ENCODE peak calls at places on chromosome 21, in nine cellular contexts. One of them, this sample, is unnamed.

GRCh38 chr21:26199471-26199870 is 28.9 kb upstream of the APP start:
- DNase-seq in AML-193: no peak
- DNase-seq in H7: no peak
- DNase-seq in stimulated activated naive CD8-positive, alpha-beta T cell treated with anti-CD3 and anti-CD28 coated beads, Interleukin-15, Interleukin-2, amounts not matched to agents 100 U/mL and 50 U/mL, for 24 hours: no peak
- DNase-seq in activated effector memory CD4-positive, alpha-beta T cell treated with Interleukin-2 at 50 U/mL for 16 hours: no peak
- DNase-seq in stimulated activated CD8-positive, alpha-beta memory T cell treated with anti-CD3 and anti-CD28 coated beads, Interleukin-4, amount 100 ng/mL, for 1 hour: no peak
- DNase-seq in GM23338: no peak
- DNase-seq in PC-9: no peak
- DNase-seq in NCI-H187: no peak
- DNase-seq in this sample: no peak

GRCh38 chr21:14382486-14382834 is 486 bp downstream of the HSPA13 start:
- DNase-seq in AML-193: no peak
- DNase-seq in H7: peak
- DNase-seq in stimulated activated naive CD8-positive, alpha-beta T cell treated with anti-CD3 and anti-CD28 coated beads, Interleukin-15, Interleukin-2, amounts not matched to agents 100 U/mL and 50 U/mL, for 24 hours: peak
- DNase-seq in activated effector memory CD4-positive, alpha-beta T cell treated with Interleukin-2 at 50 U/mL for 16 hours: no peak
- DNase-seq in stimulated activated CD8-positive, alpha-beta memory T cell treated with anti-CD3 and anti-CD28 coated beads, Interleukin-4, amount 100 ng/mL, for 1 hour: peak
- DNase-seq in GM23338: peak
- DNase-seq in PC-9: no peak
- DNase-seq in NCI-H187: no peak
- DNase-seq in this sample: no peak

GRCh38 chr21:39373634-39374033 is 24.7 kb upstream of the HMGN1 start:
- DNase-seq in AML-193: no peak
- DNase-seq in H7: peak
- DNase-seq in stimulated activated naive CD8-positive, alpha-beta T cell treated with anti-CD3 and anti-CD28 coated beads, Interleukin-15, Interleukin-2, amounts not matched to agents 100 U/mL and 50 U/mL, for 24 hours: no peak
- DNase-seq in activated effector memory CD4-positive, alpha-beta T cell treated with Interleukin-2 at 50 U/mL for 16 hours: no peak
- DNase-seq in stimulated activated CD8-positive, alpha-beta memory T cell treated with anti-CD3 and anti-CD28 coated beads, Interleukin-4, amount 100 ng/mL, for 1 hour: no peak
- DNase-seq in GM23338: peak
- DNase-seq in PC-9: no peak
- DNase-seq in NCI-H187: no peak
- DNase-seq in this sample: no peak

GRCh38 chr21:44914176-44914874 is 6.4 kb downstream of the ITGB2 start:
- DNase-seq in AML-193: peak
- DNase-seq in H7: no peak
- DNase-seq in stimulated activated naive CD8-positive, alpha-beta T cell treated with anti-CD3 and anti-CD28 coated beads, Interleukin-15, Interleukin-2, amounts not matched to agents 100 U/mL and 50 U/mL, for 24 hours: peak
- DNase-seq in activated effector memory CD4-positive, alpha-beta T cell treated with Interleukin-2 at 50 U/mL for 16 hours: peak
- DNase-seq in stimulated activated CD8-positive, alpha-beta memory T cell treated with anti-CD3 and anti-CD28 coated beads, Interleukin-4, amount 100 ng/mL, for 1 hour: no peak
- DNase-seq in GM23338: no peak
- DNase-seq in PC-9: no peak
- DNase-seq in NCI-H187: no peak
- DNase-seq in this sample: no peak

GRCh38 chr21:45405819-45406762 is 1.1 kb downstream of the COL18A1 start:
- DNase-seq in AML-193: no peak
- DNase-seq in H7: peak
- DNase-seq in stimulated activated naive CD8-positive, alpha-beta T cell treated with anti-CD3 and anti-CD28 coated beads, Interleukin-15, Interleukin-2, amounts not matched to agents 100 U/mL and 50 U/mL, for 24 hours: peak
- DNase-seq in activated effector memory CD4-positive, alpha-beta T cell treated with Interleukin-2 at 50 U/mL for 16 hours: no peak
- DNase-seq in stimulated activated CD8-positive, alpha-beta memory T cell treated with anti-CD3 and anti-CD28 coated beads, Interleukin-4, amount 100 ng/mL, for 1 hour: no peak
- DNase-seq in GM23338: peak
- DNase-seq in PC-9: peak
- DNase-seq in NCI-H187: no peak
- DNase-seq in this sample: no peak

GRCh38 chr21:46452719-46453118 is 6.0 kb upstream of the DIP2A start:
- DNase-seq in AML-193: no peak
- DNase-seq in H7: no peak
- DNase-seq in stimulated activated naive CD8-positive, alpha-beta T cell treated with anti-CD3 and anti-CD28 coated beads, Interleukin-15, Interleukin-2, amounts not matched to agents 100 U/mL and 50 U/mL, for 24 hours: no peak
- DNase-seq in activated effector memory CD4-positive, alpha-beta T cell treated with Interleukin-2 at 50 U/mL for 16 hours: no peak
- DNase-seq in stimulated activated CD8-positive, alpha-beta memory T cell treated with anti-CD3 and anti-CD28 coated beads, Interleukin-4, amount 100 ng/mL, for 1 hour: no peak
- DNase-seq in GM23338: no peak
- DNase-seq in PC-9: no peak
- DNase-seq in NCI-H187: no peak
- DNase-seq in this sample: no peak

GRCh38 chr21:26781331-26781730 is 63.9 kb downstream of the ADAMTS1 start:
- DNase-seq in AML-193: no peak
- DNase-seq in H7: no peak
- DNase-seq in stimulated activated naive CD8-positive, alpha-beta T cell treated with anti-CD3 and anti-CD28 coated beads, Interleukin-15, Interleukin-2, amounts not matched to agents 100 U/mL and 50 U/mL, for 24 hours: no peak
- DNase-seq in activated effector memory CD4-positive, alpha-beta T cell treated with Interleukin-2 at 50 U/mL for 16 hours: no peak
- DNase-seq in stimulated activated CD8-positive, alpha-beta memory T cell treated with anti-CD3 and anti-CD28 coated beads, Interleukin-4, amount 100 ng/mL, for 1 hour: no peak
- DNase-seq in GM23338: no peak
- DNase-seq in PC-9: no peak
- DNase-seq in NCI-H187: no peak
- DNase-seq in this sample: no peak

GRCh38 chr21:44398499-44398898 is 45.1 kb downstream of the TRPM2 start:
- DNase-seq in AML-193: no peak
- DNase-seq in H7: peak
- DNase-seq in stimulated activated naive CD8-positive, alpha-beta T cell treated with anti-CD3 and anti-CD28 coated beads, Interleukin-15, Interleukin-2, amounts not matched to agents 100 U/mL and 50 U/mL, for 24 hours: no peak
- DNase-seq in activated effector memory CD4-positive, alpha-beta T cell treated with Interleukin-2 at 50 U/mL for 16 hours: no peak
- DNase-seq in stimulated activated CD8-positive, alpha-beta memory T cell treated with anti-CD3 and anti-CD28 coated beads, Interleukin-4, amount 100 ng/mL, for 1 hour: no peak
- DNase-seq in GM23338: no peak
- DNase-seq in PC-9: no peak
- DNase-seq in NCI-H187: no peak
- DNase-seq in this sample: no peak

GRCh38 chr21:36916718-36917117 is 49.8 kb downstream of the HLCS start:
- DNase-seq in AML-193: no peak
- DNase-seq in H7: no peak
- DNase-seq in stimulated activated naive CD8-positive, alpha-beta T cell treated with anti-CD3 and anti-CD28 coated beads, Interleukin-15, Interleukin-2, amounts not matched to agents 100 U/mL and 50 U/mL, for 24 hours: no peak
- DNase-seq in activated effector memory CD4-positive, alpha-beta T cell treated with Interleukin-2 at 50 U/mL for 16 hours: no peak
- DNase-seq in stimulated activated CD8-positive, alpha-beta memory T cell treated with anti-CD3 and anti-CD28 coated beads, Interleukin-4, amount 100 ng/mL, for 1 hour: no peak
- DNase-seq in GM23338: no peak
- DNase-seq in PC-9: no peak
- DNase-seq in NCI-H187: no peak
- DNase-seq in this sample: no peak

GRCh38 chr21:38208118-38208517 is 48.7 kb upstream of the KCNJ15 start:
- DNase-seq in AML-193: no peak
- DNase-seq in H7: no peak
- DNase-seq in stimulated activated naive CD8-positive, alpha-beta T cell treated with anti-CD3 and anti-CD28 coated beads, Interleukin-15, Interleukin-2, amounts not matched to agents 100 U/mL and 50 U/mL, for 24 hours: no peak
- DNase-seq in activated effector memory CD4-positive, alpha-beta T cell treated with Interleukin-2 at 50 U/mL for 16 hours: no peak
- DNase-seq in stimulated activated CD8-positive, alpha-beta memory T cell treated with anti-CD3 and anti-CD28 coated beads, Interleukin-4, amount 100 ng/mL, for 1 hour: no peak
- DNase-seq in GM23338: no peak
- DNase-seq in PC-9: no peak
- DNase-seq in NCI-H187: no peak
- DNase-seq in this sample: no peak

GRCh38 chr21:41605178-41605933 is 97.4 kb upstream of the TMPRSS2 start:
- DNase-seq in AML-193: no peak
- DNase-seq in H7: no peak
- DNase-seq in stimulated activated naive CD8-positive, alpha-beta T cell treated with anti-CD3 and anti-CD28 coated beads, Interleukin-15, Interleukin-2, amounts not matched to agents 100 U/mL and 50 U/mL, for 24 hours: no peak
- DNase-seq in activated effector memory CD4-positive, alpha-beta T cell treated with Interleukin-2 at 50 U/mL for 16 hours: no peak
- DNase-seq in stimulated activated CD8-positive, alpha-beta memory T cell treated with anti-CD3 and anti-CD28 coated beads, Interleukin-4, amount 100 ng/mL, for 1 hour: no peak
- DNase-seq in GM23338: no peak
- DNase-seq in PC-9: no peak
- DNase-seq in NCI-H187: no peak
- DNase-seq in this sample: no peak

GRCh38 chr21:46626536-46627302 is 8.8 kb upstream of the PRMT2 start:
- DNase-seq in AML-193: no peak
- DNase-seq in H7: no peak
- DNase-seq in stimulated activated naive CD8-positive, alpha-beta T cell treated with anti-CD3 and anti-CD28 coated beads, Interleukin-15, Interleukin-2, amounts not matched to agents 100 U/mL and 50 U/mL, for 24 hours: no peak
- DNase-seq in activated effector memory CD4-positive, alpha-beta T cell treated with Interleukin-2 at 50 U/mL for 16 hours: no peak
- DNase-seq in stimulated activated CD8-positive, alpha-beta memory T cell treated with anti-CD3 and anti-CD28 coated beads, Interleukin-4, amount 100 ng/mL, for 1 hour: no peak
- DNase-seq in GM23338: peak
- DNase-seq in PC-9: no peak
- DNase-seq in NCI-H187: no peak
- DNase-seq in this sample: no peak

GRCh38 chr21:38902608-38903445 is 97.1 kb downstream of the ETS2 start:
- DNase-seq in AML-193: no peak
- DNase-seq in H7: no peak
- DNase-seq in stimulated activated naive CD8-positive, alpha-beta T cell treated with anti-CD3 and anti-CD28 coated beads, Interleukin-15, Interleukin-2, amounts not matched to agents 100 U/mL and 50 U/mL, for 24 hours: no peak
- DNase-seq in activated effector memory CD4-positive, alpha-beta T cell treated with Interleukin-2 at 50 U/mL for 16 hours: no peak
- DNase-seq in stimulated activated CD8-positive, alpha-beta memory T cell treated with anti-CD3 and anti-CD28 coated beads, Interleukin-4, amount 100 ng/mL, for 1 hour: no peak
- DNase-seq in GM23338: no peak
- DNase-seq in PC-9: no peak
- DNase-seq in NCI-H187: no peak
- DNase-seq in this sample: no peak

GRCh38 chr21:16007933-16008332 is 278.2 kb downstream of the USP25 start:
- DNase-seq in AML-193: no peak
- DNase-seq in H7: no peak
- DNase-seq in stimulated activated naive CD8-positive, alpha-beta T cell treated with anti-CD3 and anti-CD28 coated beads, Interleukin-15, Interleukin-2, amounts not matched to agents 100 U/mL and 50 U/mL, for 24 hours: no peak
- DNase-seq in activated effector memory CD4-positive, alpha-beta T cell treated with Interleukin-2 at 50 U/mL for 16 hours: no peak
- DNase-seq in stimulated activated CD8-positive, alpha-beta memory T cell treated with anti-CD3 and anti-CD28 coated beads, Interleukin-4, amount 100 ng/mL, for 1 hour: no peak
- DNase-seq in GM23338: no peak
- DNase-seq in PC-9: no peak
- DNase-seq in NCI-H187: no peak
- DNase-seq in this sample: no peak

GRCh38 chr21:31117046-31117916 is 79.0 kb upstream of the KRTAP19-8 start:
- DNase-seq in AML-193: no peak
- DNase-seq in H7: no peak
- DNase-seq in stimulated activated naive CD8-positive, alpha-beta T cell treated with anti-CD3 and anti-CD28 coated beads, Interleukin-15, Interleukin-2, amounts not matched to agents 100 U/mL and 50 U/mL, for 24 hours: no peak
- DNase-seq in activated effector memory CD4-positive, alpha-beta T cell treated with Interleukin-2 at 50 U/mL for 16 hours: no peak
- DNase-seq in stimulated activated CD8-positive, alpha-beta memory T cell treated with anti-CD3 and anti-CD28 coated beads, Interleukin-4, amount 100 ng/mL, for 1 hour: no peak
- DNase-seq in GM23338: no peak
- DNase-seq in PC-9: peak
- DNase-seq in NCI-H187: no peak
- DNase-seq in this sample: no peak

GRCh38 chr21:26881504-26882228 is 36.5 kb upstream of the ADAMTS1 start:
- DNase-seq in AML-193: peak
- DNase-seq in H7: peak
- DNase-seq in stimulated activated naive CD8-positive, alpha-beta T cell treated with anti-CD3 and anti-CD28 coated beads, Interleukin-15, Interleukin-2, amounts not matched to agents 100 U/mL and 50 U/mL, for 24 hours: no peak
- DNase-seq in activated effector memory CD4-positive, alpha-beta T cell treated with Interleukin-2 at 50 U/mL for 16 hours: no peak
- DNase-seq in stimulated activated CD8-positive, alpha-beta memory T cell treated with anti-CD3 and anti-CD28 coated beads, Interleukin-4, amount 100 ng/mL, for 1 hour: no peak
- DNase-seq in GM23338: peak
- DNase-seq in PC-9: no peak
- DNase-seq in NCI-H187: no peak
- DNase-seq in this sample: no peak

GRCh38 chr21:44742418-44743153 is 31.2 kb upstream of the TSPEAR start:
- DNase-seq in AML-193: peak
- DNase-seq in H7: no peak
- DNase-seq in stimulated activated naive CD8-positive, alpha-beta T cell treated with anti-CD3 and anti-CD28 coated beads, Interleukin-15, Interleukin-2, amounts not matched to agents 100 U/mL and 50 U/mL, for 24 hours: no peak
- DNase-seq in activated effector memory CD4-positive, alpha-beta T cell treated with Interleukin-2 at 50 U/mL for 16 hours: no peak
- DNase-seq in stimulated activated CD8-positive, alpha-beta memory T cell treated with anti-CD3 and anti-CD28 coated beads, Interleukin-4, amount 100 ng/mL, for 1 hour: no peak
- DNase-seq in GM23338: no peak
- DNase-seq in PC-9: no peak
- DNase-seq in NCI-H187: peak
- DNase-seq in this sample: no peak

GRCh38 chr21:26918318-26919065 is 48.4 kb downstream of the ADAMTS5 start:
- DNase-seq in AML-193: no peak
- DNase-seq in H7: no peak
- DNase-seq in stimulated activated naive CD8-positive, alpha-beta T cell treated with anti-CD3 and anti-CD28 coated beads, Interleukin-15, Interleukin-2, amounts not matched to agents 100 U/mL and 50 U/mL, for 24 hours: no peak
- DNase-seq in activated effector memory CD4-positive, alpha-beta T cell treated with Interleukin-2 at 50 U/mL for 16 hours: no peak
- DNase-seq in stimulated activated CD8-positive, alpha-beta memory T cell treated with anti-CD3 and anti-CD28 coated beads, Interleukin-4, amount 100 ng/mL, for 1 hour: no peak
- DNase-seq in GM23338: no peak
- DNase-seq in PC-9: no peak
- DNase-seq in NCI-H187: no peak
- DNase-seq in this sample: no peak

GRCh38 chr21:38921511-38922215 is 115.9 kb downstream of the ETS2 start:
- DNase-seq in AML-193: no peak
- DNase-seq in H7: no peak
- DNase-seq in stimulated activated naive CD8-positive, alpha-beta T cell treated with anti-CD3 and anti-CD28 coated beads, Interleukin-15, Interleukin-2, amounts not matched to agents 100 U/mL and 50 U/mL, for 24 hours: no peak
- DNase-seq in activated effector memory CD4-positive, alpha-beta T cell treated with Interleukin-2 at 50 U/mL for 16 hours: no peak
- DNase-seq in stimulated activated CD8-positive, alpha-beta memory T cell treated with anti-CD3 and anti-CD28 coated beads, Interleukin-4, amount 100 ng/mL, for 1 hour: no peak
- DNase-seq in GM23338: no peak
- DNase-seq in PC-9: no peak
- DNase-seq in NCI-H187: no peak
- DNase-seq in this sample: no peak

GRCh38 chr21:34201001-34201400 is 127.6 kb downstream of the MRPS6 start:
- DNase-seq in AML-193: peak
- DNase-seq in H7: no peak
- DNase-seq in stimulated activated naive CD8-positive, alpha-beta T cell treated with anti-CD3 and anti-CD28 coated beads, Interleukin-15, Interleukin-2, amounts not matched to agents 100 U/mL and 50 U/mL, for 24 hours: no peak
- DNase-seq in activated effector memory CD4-positive, alpha-beta T cell treated with Interleukin-2 at 50 U/mL for 16 hours: no peak
- DNase-seq in stimulated activated CD8-positive, alpha-beta memory T cell treated with anti-CD3 and anti-CD28 coated beads, Interleukin-4, amount 100 ng/mL, for 1 hour: no peak
- DNase-seq in GM23338: no peak
- DNase-seq in PC-9: no peak
- DNase-seq in NCI-H187: no peak
- DNase-seq in this sample: no peak

GRCh38 chr21:38920631-38921398 is 115.1 kb downstream of the ETS2 start:
- DNase-seq in AML-193: no peak
- DNase-seq in H7: no peak
- DNase-seq in stimulated activated naive CD8-positive, alpha-beta T cell treated with anti-CD3 and anti-CD28 coated beads, Interleukin-15, Interleukin-2, amounts not matched to agents 100 U/mL and 50 U/mL, for 24 hours: no peak
- DNase-seq in activated effector memory CD4-positive, alpha-beta T cell treated with Interleukin-2 at 50 U/mL for 16 hours: no peak
- DNase-seq in stimulated activated CD8-positive, alpha-beta memory T cell treated with anti-CD3 and anti-CD28 coated beads, Interleukin-4, amount 100 ng/mL, for 1 hour: no peak
- DNase-seq in GM23338: no peak
- DNase-seq in PC-9: no peak
- DNase-seq in NCI-H187: no peak
- DNase-seq in this sample: no peak

GRCh38 chr21:22342855-22343254 is 1344.6 kb downstream of the NCAM2 start:
- DNase-seq in AML-193: no peak
- DNase-seq in H7: no peak
- DNase-seq in stimulated activated naive CD8-positive, alpha-beta T cell treated with anti-CD3 and anti-CD28 coated beads, Interleukin-15, Interleukin-2, amounts not matched to agents 100 U/mL and 50 U/mL, for 24 hours: no peak
- DNase-seq in activated effector memory CD4-positive, alpha-beta T cell treated with Interleukin-2 at 50 U/mL for 16 hours: no peak
- DNase-seq in stimulated activated CD8-positive, alpha-beta memory T cell treated with anti-CD3 and anti-CD28 coated beads, Interleukin-4, amount 100 ng/mL, for 1 hour: no peak
- DNase-seq in GM23338: no peak
- DNase-seq in PC-9: no peak
- DNase-seq in NCI-H187: no peak
- DNase-seq in this sample: no peak

GRCh38 chr21:15441060-15441493 is 288.7 kb upstream of the USP25 start:
- DNase-seq in AML-193: no peak
- DNase-seq in H7: no peak
- DNase-seq in stimulated activated naive CD8-positive, alpha-beta T cell treated with anti-CD3 and anti-CD28 coated beads, Interleukin-15, Interleukin-2, amounts not matched to agents 100 U/mL and 50 U/mL, for 24 hours: no peak
- DNase-seq in activated effector memory CD4-positive, alpha-beta T cell treated with Interleukin-2 at 50 U/mL for 16 hours: no peak
- DNase-seq in stimulated activated CD8-positive, alpha-beta memory T cell treated with anti-CD3 and anti-CD28 coated beads, Interleukin-4, amount 100 ng/mL, for 1 hour: no peak
- DNase-seq in GM23338: peak
- DNase-seq in PC-9: no peak
- DNase-seq in NCI-H187: no peak
- DNase-seq in this sample: no peak

GRCh38 chr21:33441489-33442477 is 38.0 kb downstream of the TMEM50B start:
- DNase-seq in AML-193: no peak
- DNase-seq in H7: no peak
- DNase-seq in stimulated activated naive CD8-positive, alpha-beta T cell treated with anti-CD3 and anti-CD28 coated beads, Interleukin-15, Interleukin-2, amounts not matched to agents 100 U/mL and 50 U/mL, for 24 hours: peak
- DNase-seq in activated effector memory CD4-positive, alpha-beta T cell treated with Interleukin-2 at 50 U/mL for 16 hours: no peak
- DNase-seq in stimulated activated CD8-positive, alpha-beta memory T cell treated with anti-CD3 and anti-CD28 coated beads, Interleukin-4, amount 100 ng/mL, for 1 hour: no peak
- DNase-seq in GM23338: no peak
- DNase-seq in PC-9: peak
- DNase-seq in NCI-H187: peak
- DNase-seq in this sample: no peak

GRCh38 chr21:45545691-45546531 is 3.7 kb upstream of the SLC19A1 start:
- DNase-seq in AML-193: no peak
- DNase-seq in H7: peak
- DNase-seq in stimulated activated naive CD8-positive, alpha-beta T cell treated with anti-CD3 and anti-CD28 coated beads, Interleukin-15, Interleukin-2, amounts not matched to agents 100 U/mL and 50 U/mL, for 24 hours: peak
- DNase-seq in activated effector memory CD4-positive, alpha-beta T cell treated with Interleukin-2 at 50 U/mL for 16 hours: no peak
- DNase-seq in stimulated activated CD8-positive, alpha-beta memory T cell treated with anti-CD3 and anti-CD28 coated beads, Interleukin-4, amount 100 ng/mL, for 1 hour: no peak
- DNase-seq in GM23338: no peak
- DNase-seq in PC-9: no peak
- DNase-seq in NCI-H187: no peak
- DNase-seq in this sample: no peak

GRCh38 chr21:40707271-40707670 is 139.7 kb downstream of the DSCAM start:
- DNase-seq in AML-193: no peak
- DNase-seq in H7: no peak
- DNase-seq in stimulated activated naive CD8-positive, alpha-beta T cell treated with anti-CD3 and anti-CD28 coated beads, Interleukin-15, Interleukin-2, amounts not matched to agents 100 U/mL and 50 U/mL, for 24 hours: no peak
- DNase-seq in activated effector memory CD4-positive, alpha-beta T cell treated with Interleukin-2 at 50 U/mL for 16 hours: no peak
- DNase-seq in stimulated activated CD8-positive, alpha-beta memory T cell treated with anti-CD3 and anti-CD28 coated beads, Interleukin-4, amount 100 ng/mL, for 1 hour: no peak
- DNase-seq in GM23338: no peak
- DNase-seq in PC-9: no peak
- DNase-seq in NCI-H187: no peak
- DNase-seq in this sample: no peak

GRCh38 chr21:46509760-46510159 is 51.1 kb downstream of the DIP2A start:
- DNase-seq in AML-193: no peak
- DNase-seq in H7: no peak
- DNase-seq in stimulated activated naive CD8-positive, alpha-beta T cell treated with anti-CD3 and anti-CD28 coated beads, Interleukin-15, Interleukin-2, amounts not matched to agents 100 U/mL and 50 U/mL, for 24 hours: no peak
- DNase-seq in activated effector memory CD4-positive, alpha-beta T cell treated with Interleukin-2 at 50 U/mL for 16 hours: no peak
- DNase-seq in stimulated activated CD8-positive, alpha-beta memory T cell treated with anti-CD3 and anti-CD28 coated beads, Interleukin-4, amount 100 ng/mL, for 1 hour: no peak
- DNase-seq in GM23338: no peak
- DNase-seq in PC-9: no peak
- DNase-seq in NCI-H187: no peak
- DNase-seq in this sample: no peak